ENCODE peak calls at places on chromosomes 13 and 19, in five cellular contexts. O is ovary, N is IMR-90, D is breast epithelium, C is body of pancreas. Q is an unnamed sample.

GRCh38 chr19:51511353-51511752 is 9.8 kb upstream of the SIGLEC12 start:
- DNase-seq in O (no peak), N (no peak), D (no peak), C (no peak), Q (peak)

GRCh38 chr19:42023121-42023942 is 29.3 kb upstream of the ATP1A3 start:
- DNase-seq in O (no peak), N (peak), D (no peak), C (no peak), Q (peak)

GRCh38 chr13:21238267-21238666 is 61.8 kb downstream of the MRPL57 start:
- DNase-seq in O (no peak), N (no peak), D (no peak), C (no peak), Q (no peak)

GRCh38 chr13:74114202-74114601 is 20.0 kb downstream of the KLF12 start:
- DNase-seq in O (no peak), N (peak), D (no peak), C (no peak), Q (no peak)

GRCh38 chr19:16247353-16248182 is 49.9 kb downstream of the AP1M1 start:
- DNase-seq in O (peak), N (peak), D (peak), C (peak), Q (peak)

GRCh38 chr19:7515091-7515470 is 822 bp upstream of the ZNF358 start:
- DNase-seq in O (peak), N (peak), D (no peak), C (no peak), Q (no peak)

GRCh38 chr13:51767100-51767499 is 36.9 kb downstream of the DHRS12 start:
- DNase-seq in O (no peak), N (no peak), D (no peak), C (no peak), Q (peak)

GRCh38 chr19:2546128-2547032 is 70.5 kb downstream of the GADD45B start:
- DNase-seq in O (peak), N (no peak), D (peak), C (peak), Q (peak)

GRCh38 chr13:86974995-86975328 is 696.2 kb upstream of the SLITRK5 start:
- DNase-seq in O (no peak), N (no peak), D (no peak), C (no peak), Q (no peak)

GRCh38 chr19:14434543-14435319 is 1.6 kb downstream of the PKN1 start:
- DNase-seq in O (peak), N (peak), D (no peak), C (peak), Q (peak)
- TF ChIP-seq POLR2A in O (no peak), N (no peak), D (no peak), C (peak), Q (no peak)

GRCh38 chr19:11355160-11356073 is at the start of gene PLPPR2:
- DNase-seq in O (peak), N (peak), D (peak), C (peak), Q (peak)
- TF ChIP-seq POLR2A in O (peak), N (peak), D (no peak), C (peak), Q (peak)

GRCh38 chr19:12495002-12495802 is 10.6 kb upstream of the ZNF709 start:
- DNase-seq in O (peak), N (peak), D (peak), C (peak), Q (peak)
- TF ChIP-seq POLR2A in O (peak), N (peak), D (peak), C (peak), Q (peak)

DNA sequence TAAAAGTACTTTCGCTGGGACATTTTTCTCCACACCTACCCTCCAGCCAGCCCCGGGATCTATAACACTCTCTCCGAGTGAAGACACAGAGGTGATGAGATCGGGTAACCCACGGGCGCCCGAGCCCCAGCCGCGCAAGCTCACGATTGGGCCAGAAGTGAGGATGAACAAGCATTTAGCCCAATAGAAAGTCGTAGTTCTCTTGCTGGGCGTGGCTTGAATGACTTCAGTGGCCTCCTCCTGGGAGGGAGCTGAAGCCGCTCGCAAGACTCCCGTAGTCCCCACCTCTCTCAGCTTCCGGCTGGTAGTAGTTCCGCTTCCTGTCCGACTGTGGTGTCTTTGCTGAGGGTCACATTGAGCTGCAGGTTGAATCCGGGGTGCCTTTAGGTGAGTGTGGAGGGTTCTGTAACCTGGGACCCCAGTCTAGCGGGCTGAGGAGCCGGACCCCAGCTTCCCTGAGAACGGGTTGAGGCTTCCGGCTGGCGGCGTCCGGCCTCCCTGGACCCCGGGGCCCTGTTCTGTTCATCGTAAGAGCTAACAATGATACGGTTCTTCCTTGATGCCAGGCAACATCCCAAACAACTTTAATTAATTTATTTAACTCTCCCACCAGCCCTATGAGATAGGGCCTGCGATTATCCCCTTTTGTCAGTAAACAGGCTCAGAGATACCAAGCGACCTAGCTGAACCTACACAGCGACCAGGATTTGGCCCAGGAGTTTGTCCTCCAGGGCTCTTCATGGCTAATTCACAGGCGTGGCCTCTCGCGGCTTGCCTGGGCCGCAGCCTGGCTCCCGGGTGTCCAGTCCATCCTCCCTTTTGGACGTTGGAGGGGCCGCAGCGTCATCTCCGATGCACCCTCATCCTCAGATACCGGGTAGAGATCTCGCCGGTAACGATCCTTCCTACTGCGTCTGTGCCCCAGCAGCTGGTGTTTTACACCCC is at the start of gene COX6B1:
- DNase-seq in O (peak), N (peak), D (peak), C (peak), Q (peak)
- TF ChIP-seq POLR2A in O (peak), N (peak), D (peak), C (peak), Q (peak)

GRCh38 chr19:12774588-12775555 is at the start of gene HOOK2:
- DNase-seq in O (peak), N (no peak), D (peak), C (peak), Q (peak)
- TF ChIP-seq POLR2A in O (peak), N (no peak), D (peak), C (peak), Q (no peak)

GRCh38 chr19:3680939-3681338 is 19.3 kb downstream of the PIP5K1C start:
- DNase-seq in O (no peak), N (no peak), D (no peak), C (no peak), Q (no peak)

GRCh38 chr19:3679138-3679537 is 21.1 kb downstream of the PIP5K1C start:
- DNase-seq in O (no peak), N (no peak), D (no peak), C (no peak), Q (no peak)

GRCh38 chr19:3679581-3679980 is 20.7 kb downstream of the PIP5K1C start:
- DNase-seq in O (no peak), N (no peak), D (no peak), C (no peak), Q (no peak)

GRCh38 chr19:3674784-3675183 is 25.5 kb downstream of the PIP5K1C start:
- DNase-seq in O (no peak), N (no peak), D (no peak), C (no peak), Q (no peak)

GRCh38 chr19:3678188-3678587 is 22.1 kb downstream of the PIP5K1C start:
- DNase-seq in O (no peak), N (no peak), D (no peak), C (no peak), Q (no peak)
- TF ChIP-seq POLR2A in O (no peak), N (no peak), D (no peak), C (no peak), Q (no peak)

GRCh38 chr13:30448441-30448840 is 17.3 kb downstream of the HMGB1 start:
- DNase-seq in O (no peak), N (no peak), D (no peak), C (no peak), Q (no peak)

GRCh38 chr13:30441304-30441703 is 19.0 kb downstream of the UBE2L5 start:
- DNase-seq in O (no peak), N (peak), D (no peak), C (no peak), Q (no peak)

GRCh38 chr13:30446122-30446500 is 19.6 kb downstream of the HMGB1 start:
- DNase-seq in O (no peak), N (no peak), D (no peak), C (no peak), Q (no peak)

GRCh38 chr13:30442854-30443379 is 20.6 kb downstream of the UBE2L5 start:
- DNase-seq in O (no peak), N (no peak), D (no peak), C (no peak), Q (no peak)

GRCh38 chr13:30443957-30444404 is 21.7 kb downstream of the UBE2L5 start:
- DNase-seq in O (no peak), N (no peak), D (no peak), C (no peak), Q (no peak)
- TF ChIP-seq POLR2A in O (no peak), N (no peak), D (no peak), C (no peak), Q (no peak)

GRCh38 chr19:46324277-46324676 is 22.6 kb upstream of the PPP5C start:
- DNase-seq in O (no peak), N (no peak), D (no peak), C (no peak), Q (no peak)

GRCh38 chr19:46317339-46317738 is 20.5 kb downstream of the HIF3A start:
- DNase-seq in O (no peak), N (no peak), D (no peak), C (no peak), Q (no peak)

GRCh38 chr19:46321653-46322052 is 24.8 kb downstream of the HIF3A start:
- DNase-seq in O (no peak), N (no peak), D (no peak), C (no peak), Q (no peak)

GRCh38 chr19:46319620-46320019 is 22.8 kb downstream of the HIF3A start:
- DNase-seq in O (no peak), N (no peak), D (no peak), C (no peak), Q (no peak)

DNA sequence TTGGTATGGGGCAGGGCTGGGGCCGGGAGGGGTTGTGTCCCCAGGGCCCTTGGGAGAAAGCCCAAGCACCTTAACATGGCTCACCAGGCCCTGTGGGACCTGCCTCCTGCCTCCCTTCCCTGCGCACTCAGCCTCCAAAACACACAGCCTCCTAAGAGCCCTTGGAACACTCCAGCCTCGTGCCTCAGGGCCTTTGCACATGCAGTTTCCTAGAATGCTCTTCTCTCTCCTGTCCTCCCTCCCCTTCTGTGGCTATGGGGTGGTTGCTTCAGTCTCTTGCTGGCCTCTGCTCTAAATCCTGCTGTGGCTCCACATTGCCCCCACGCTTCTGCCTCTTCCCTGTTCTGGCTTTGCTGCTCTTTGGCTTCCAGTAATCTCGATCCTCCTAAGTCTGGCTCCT is 23.7 kb downstream of the HIF3A start:
- DNase-seq in O (no peak), N (no peak), D (no peak), C (no peak), Q (no peak)
- TF ChIP-seq POLR2A in O (no peak), N (no peak), D (no peak), C (no peak), Q (no peak)